ENCODE peak calls at places on chromosomes 5 and 9, in ten cellular contexts. V is left kidney, J is body of pancreas, N is hypothalamus, B is Kasumi-1, I is T-helper 17 cell, E is T follicular helper cell, Y is NCI-H1092, F is activated T-cell treated with anti-CD3 and anti-CD28 coated beads for 1 hour, H is ovary. L is an unnamed sample.
A peak's percentile ranks its signal among the peaks of the same experiment; 100 is the strongest.

GRCh38 chr5:55821731-55822512 is 29.2 kb upstream of the IL31RA start:
- DNase-seq in V (peak; percentile 70), J (peak; percentile 61), N (no peak), B (no peak), I (no peak), E (no peak), Y (no peak), F (no peak), H (no peak), L (no peak)

GRCh38 chr5:30802961-30803705 is 390.4 kb upstream of the CDH6 start:
- DNase-seq in V (no peak), J (no peak), N (no peak), B (no peak), I (no peak), E (no peak), Y (no peak), F (no peak), H (no peak), L (no peak)

GRCh38 chr9:517993-518392 is 303.3 kb downstream of the DOCK8 start:
- DNase-seq in V (no peak), J (no peak), N (no peak), B (no peak), I (no peak), E (no peak), Y (no peak), F (no peak), H (no peak), L (no peak)

GRCh38 chr5:5387192-5387591 is 35.3 kb upstream of the ICE1 start:
- DNase-seq in V (no peak), J (no peak), N (no peak), B (no peak), I (no peak), E (no peak), Y (no peak), F (no peak), H (no peak), L (no peak)

GRCh38 chr5:77893225-77893860 is 117.2 kb upstream of the TBCA start:
- DNase-seq in V (no peak), J (no peak), N (no peak), B (no peak), I (no peak), E (no peak), Y (no peak), F (no peak), H (no peak), L (no peak)

GRCh38 chr9:18939943-18940342 is 93.1 kb downstream of the SAXO1 start:
- DNase-seq in V (no peak), J (no peak), N (no peak), B (no peak), I (no peak), E (no peak), Y (no peak), F (no peak), H (no peak), L (no peak)

GRCh38 chr9:120866651-120867050 is 10.3 kb downstream of the PHF19 start:
- DNase-seq in V (no peak), J (no peak), N (no peak), B (no peak), I (no peak), E (no peak), Y (no peak), F (no peak), H (no peak), L (no peak)

GRCh38 chr5:164353155-164353554 is 847.7 kb downstream of the MAT2B start:
- DNase-seq in V (peak; percentile 47), J (no peak), N (no peak), B (no peak), I (no peak), E (no peak), Y (no peak), F (no peak), H (no peak), L (no peak)

GRCh38 chr9:129554649-129555048 is 66.3 kb downstream of the C9orf50 start:
- DNase-seq in V (no peak), J (no peak), N (no peak), B (no peak), I (no peak), E (no peak), Y (no peak), F (no peak), H (no peak), L (no peak)

GRCh38 chr9:84368593-84368992 is 28.0 kb upstream of the SLC28A3 start:
- DNase-seq in V (no peak), J (no peak), N (no peak), B (peak; percentile 55), I (no peak), E (no peak), Y (no peak), F (no peak), H (no peak), L (no peak)

GRCh38 chr9:131302244-131303075 is 12.9 kb downstream of the PLPP7 start:
- DNase-seq in V (no peak), J (peak; percentile 89), N (no peak), B (no peak), I (no peak), E (no peak), Y (peak; percentile 22), F (no peak), H (no peak), L (no peak)

GRCh38 chr5:88824892-88825781 is 57.8 kb downstream of the MEF2C start:
- DNase-seq in V (peak; percentile 23), J (no peak), N (no peak), B (peak; percentile 66), I (no peak), E (no peak), Y (no peak), F (no peak), H (no peak), L (no peak)

GRCh38 chr5:12566441-12566840 is 662.2 kb upstream of the CTNND2 start:
- DNase-seq in V (no peak), J (no peak), N (no peak), B (no peak), I (no peak), E (no peak), Y (no peak), F (no peak), H (no peak), L (no peak)

GRCh38 chr5:1199649-1200494 is 1.5 kb upstream of the SLC6A19 start:
- DNase-seq in V (peak; percentile 73), J (no peak), N (no peak), B (no peak), I (no peak), E (no peak), Y (no peak), F (no peak), H (no peak), L (no peak)

GRCh38 chr5:149205625-149206523 is 64.6 kb downstream of the ABLIM3 start:
- DNase-seq in V (no peak), J (peak; percentile 33), N (no peak), B (no peak), I (no peak), E (no peak), Y (no peak), F (no peak), H (no peak), L (no peak)

GRCh38 chr5:177447066-177447610 is 524 bp downstream of the PRR7 start:
- DNase-seq in V (peak; percentile 91), J (peak; percentile 70), N (peak; percentile 75), B (no peak), I (peak; percentile 80), E (peak; percentile 79), Y (peak; percentile 52), F (peak; percentile 61), H (peak; percentile 66), L (peak; percentile 56)

GRCh38 chr9:13759624-13760023 is 480.1 kb upstream of the MPDZ start:
- DNase-seq in V (no peak), J (no peak), N (no peak), B (no peak), I (no peak), E (no peak), Y (no peak), F (no peak), H (no peak), L (no peak)

GRCh38 chr9:95055851-95056551 is 261.5 kb downstream of the FANCC start:
- DNase-seq in V (peak; percentile 72), J (no peak), N (no peak), B (no peak), I (no peak), E (no peak), Y (peak; percentile 66), F (no peak), H (no peak), L (no peak)

GRCh38 chr9:92564479-92564878 is 28.7 kb upstream of the ECM2 start:
- DNase-seq in V (peak; percentile 48), J (no peak), N (no peak), B (no peak), I (no peak), E (no peak), Y (no peak), F (no peak), H (no peak), L (no peak)

GRCh38 chr9:135971892-135972291 is 10.7 kb upstream of the UBAC1 start:
- DNase-seq in V (peak; percentile 95), J (peak; percentile 92), N (no peak), B (no peak), I (peak; percentile 46), E (peak; percentile 38), Y (no peak), F (peak; percentile 23), H (no peak), L (no peak)

GRCh38 chr5:73238873-73239272 is 65.9 kb downstream of the TMEM174 start:
- DNase-seq in V (no peak), J (no peak), N (no peak), B (no peak), I (no peak), E (no peak), Y (no peak), F (no peak), H (no peak), L (no peak)

GRCh38 chr9:136051568-136052432 is 43.3 kb downstream of the NACC2 start:
- DNase-seq in V (peak; percentile 96), J (peak; percentile 81), N (peak; percentile 81), B (peak; percentile 21), I (no peak), E (no peak), Y (no peak), F (no peak), H (peak; percentile 42), L (peak; percentile 85)

GRCh38 chr5:98158440-98158839 is 615.0 kb upstream of the RGMB start:
- DNase-seq in V (no peak), J (no peak), N (no peak), B (no peak), I (no peak), E (no peak), Y (no peak), F (no peak), H (no peak), L (no peak)

GRCh38 chr5:79825802-79826201 is 136.2 kb downstream of the CMYA5 start:
- DNase-seq in V (no peak), J (no peak), N (no peak), B (no peak), I (no peak), E (no peak), Y (no peak), F (no peak), H (no peak), L (no peak)

GRCh38 chr5:104942735-104943134 is 1380.1 kb upstream of the NUDT12 start:
- DNase-seq in V (no peak), J (no peak), N (no peak), B (no peak), I (no peak), E (no peak), Y (no peak), F (no peak), H (no peak), L (no peak)

GRCh38 chr5:134438641-134439621 is 27.2 kb upstream of the CDKN2AIPNL start:
- DNase-seq in V (peak; percentile 37), J (peak; percentile 62), N (peak; percentile 17), B (no peak), I (no peak), E (no peak), Y (no peak), F (no peak), H (peak; percentile 82), L (peak; percentile 13)

GRCh38 chr5:96752341-96753016 is 55.3 kb downstream of the ERAP1 start:
- DNase-seq in V (peak; percentile 82), J (peak; percentile 17), N (no peak), B (peak; percentile 81), I (peak; percentile 42), E (no peak), Y (peak; percentile 39), F (no peak), H (no peak), L (peak; percentile 36)

GRCh38 chr5:176542135-176542595 is 5.0 kb upstream of the RNF44 start:
- DNase-seq in V (no peak), J (peak; percentile 30), N (no peak), B (peak; percentile 35), I (peak; percentile 45), E (peak; percentile 51), Y (no peak), F (peak; percentile 55), H (peak; percentile 44), L (no peak)